ENCODE peak calls at places on chromosomes 16 and 17, in five cellular contexts. C is progenitor cell of endocrine pancreas; A is cardiac muscle cell; Z is mucosa of descending colon; R is activated CD8-positive, alpha-beta T cell treated with anti-CD3 and anti-CD28 coated beads for 36 hours. W is an unnamed sample.

GRCh38 chr17:7191571-7192270 is 12.6 kb upstream of the ASGR1 start:
- DNase-seq in C (no peak), A (peak), Z (peak), R (peak), W (peak)

GRCh38 chr16:19520861-19521331 is 1.0 kb downstream of the GDE1 start:
- DNase-seq in C (no peak), A (no peak), Z (peak), R (peak), W (peak)

GRCh38 chr16:26765087-26765486 is 301.6 kb upstream of the C16orf82 start:
- DNase-seq in C (no peak), A (no peak), Z (no peak), R (peak), W (no peak)

GRCh38 chr16:49161191-49161590 is 120.4 kb downstream of the CBLN1 start:
- DNase-seq in C (no peak), A (no peak), Z (no peak), R (no peak), W (no peak)

GRCh38 chr16:65315004-65315398 is 193.1 kb upstream of the CDH11 start:
- DNase-seq in C (no peak), A (no peak), Z (peak), R (no peak), W (no peak)

GRCh38 chr17:12320286-12320685 is 299.6 kb downstream of the MAP2K4 start:
- DNase-seq in C (no peak), A (no peak), Z (no peak), R (no peak), W (no peak)

GRCh38 chr16:66161942-66162341 is 204.5 kb upstream of the CDH5 start:
- DNase-seq in C (no peak), A (no peak), Z (no peak), R (no peak), W (no peak)

GRCh38 chr17:78589885-78590284 is 12.7 kb upstream of the DNAH17 start:
- DNase-seq in C (no peak), A (no peak), Z (no peak), R (no peak), W (no peak)

GRCh38 chr17:6648181-6648580 is 3.2 kb downstream of the MED31 start:
- DNase-seq in C (no peak), A (no peak), Z (no peak), R (no peak), W (no peak)

GRCh38 chr16:29805232-29806095 is 865 bp upstream of the MAZ start:
- DNase-seq in C (peak), A (peak), Z (peak), R (peak), W (peak)

GRCh38 chr17:39114744-39115534 is 36.5 kb downstream of the PLXDC1 start:
- DNase-seq in C (no peak), A (no peak), Z (no peak), R (no peak), W (no peak)

GRCh38 chr16:22220714-22221113 is 14.6 kb downstream of the EEF2K start:
- DNase-seq in C (no peak), A (no peak), Z (no peak), R (no peak), W (no peak)

GRCh38 chr16:48609453-48610023 is 442 bp downstream of the N4BP1 start:
- DNase-seq in C (no peak), A (peak), Z (peak), R (peak), W (peak)

GRCh38 chr17:49125449-49125848 is 7.1 kb upstream of the B4GALNT2 start:
- DNase-seq in C (no peak), A (no peak), Z (no peak), R (no peak), W (no peak)

GRCh38 chr16:87241135-87241771 is 75.9 kb downstream of the C16orf95 start:
- DNase-seq in C (no peak), A (no peak), Z (peak), R (no peak), W (no peak)

GRCh38 chr17:68863091-68863652 is 92.0 kb downstream of the ABCA8 start:
- DNase-seq in C (no peak), A (no peak), Z (no peak), R (no peak), W (no peak)

GRCh38 chr16:5060073-5060641 is 5.6 kb downstream of the C16orf89 start:
- DNase-seq in C (no peak), A (no peak), Z (no peak), R (no peak), W (no peak)

GRCh38 chr17:80482555-80483308 is 6.3 kb upstream of the NPTX1 start:
- DNase-seq in C (no peak), A (no peak), Z (no peak), R (no peak), W (no peak)

GRCh38 chr17:74212262-74212912 is 984 bp upstream of the TTYH2 start:
- DNase-seq in C (no peak), A (no peak), Z (no peak), R (peak), W (no peak)

GRCh38 chr16:3578610-3579551 is 1.7 kb upstream of the NLRC3 start:
- DNase-seq in C (no peak), A (no peak), Z (peak), R (peak), W (peak)

GRCh38 chr17:32558997-32559650 is 72.3 kb downstream of the CDK5R1 start:
- DNase-seq in C (no peak), A (no peak), Z (no peak), R (no peak), W (peak)

GRCh38 chr16:66616592-66616991 is 12.1 kb downstream of the CMTM3 start:
- DNase-seq in C (no peak), A (no peak), Z (no peak), R (no peak), W (no peak)

GRCh38 chr17:38671939-38672720 is 2.6 kb downstream of the EPOP start:
- DNase-seq in C (no peak), A (peak), Z (no peak), R (no peak), W (no peak)

GRCh38 chr17:48556534-48557401 is 11.9 kb upstream of the HOXB2 start:
- DNase-seq in C (no peak), A (no peak), Z (no peak), R (no peak), W (no peak)

GRCh38 chr16:46843898-46844642 is 13.1 kb upstream of the C16orf87 start:
- DNase-seq in C (no peak), A (no peak), Z (no peak), R (no peak), W (no peak)

GRCh38 chr17:10304758-10305300 is 68.0 kb downstream of the MYH13 start:
- DNase-seq in C (no peak), A (no peak), Z (no peak), R (no peak), W (no peak)

GRCh38 chr16:20611975-20612471 is 35.9 kb upstream of the ACSM2B start:
- DNase-seq in C (no peak), A (no peak), Z (peak), R (no peak), W (no peak)

GRCh38 chr17:21539146-21539545 is 153.2 kb upstream of the KCNJ18 start:
- DNase-seq in C (no peak), A (no peak), Z (no peak), R (no peak), W (no peak)

GRCh38 chr17:71790791-71791190 is 330.0 kb upstream of the SOX9 start:
- DNase-seq in C (no peak), A (no peak), Z (no peak), R (no peak), W (no peak)

GRCh38 chr16:88303890-88304819 is 78.6 kb upstream of the ZNF469 start:
- DNase-seq in C (no peak), A (peak), Z (no peak), R (no peak), W (no peak)

GRCh38 chr16:977096-977701 is 4.4 kb upstream of the SOX8 start:
- DNase-seq in C (no peak), A (no peak), Z (no peak), R (no peak), W (no peak)

GRCh38 chr16:29705030-29705429 is 26.1 kb downstream of the QPRT start:
- DNase-seq in C (no peak), A (no peak), Z (no peak), R (no peak), W (no peak)

GRCh38 chr16:81140930-81141780 is 45.0 kb upstream of the GCSH start:
- DNase-seq in C (no peak), A (no peak), Z (no peak), R (peak), W (no peak)
- TF ChIP-seq CTCF in C (peak), A (peak), Z (no peak), R (peak), W (no peak)

DNA sequence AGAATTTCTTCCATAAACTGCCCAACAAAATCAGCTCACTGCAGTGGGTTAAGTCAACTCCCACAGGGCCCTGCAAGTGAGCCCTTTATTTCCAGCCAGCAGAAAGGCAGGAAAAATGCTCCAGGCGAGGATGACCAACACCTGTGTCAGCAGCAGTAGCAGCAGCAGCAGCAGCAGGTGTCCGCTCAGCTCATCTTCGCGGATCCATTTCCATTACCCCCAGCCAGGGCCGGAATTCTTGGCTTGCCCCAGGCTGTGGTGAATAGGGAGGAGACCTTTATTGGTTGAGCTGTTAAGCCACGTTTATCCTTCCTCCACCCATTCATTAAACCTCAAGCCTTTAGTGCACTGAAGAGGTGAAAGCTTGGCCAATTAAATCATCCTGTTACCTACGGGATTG is 46.2 kb downstream of the MARCHF10 start:
- DNase-seq in C (no peak), A (no peak), Z (no peak), R (no peak), W (no peak)
- TF ChIP-seq CTCF in C (no peak), A (no peak), Z (no peak), R (no peak), W (no peak)

GRCh38 chr17:77476920-77477805 is 336.4 kb downstream of the SEC14L1 start:
- DNase-seq in C (no peak), A (peak), Z (peak), R (peak), W (no peak)
- TF ChIP-seq CTCF in C (no peak), A (no peak), Z (no peak), R (no peak), W (no peak)

GRCh38 chr16:23301251-23302044 is 654 bp upstream of the SCNN1B start:
- DNase-seq in C (no peak), A (no peak), Z (no peak), R (no peak), W (no peak)

GRCh38 chr16:23294260-23294659 is 7.8 kb upstream of the SCNN1B start:
- DNase-seq in C (no peak), A (no peak), Z (peak), R (no peak), W (no peak)

GRCh38 chr16:23298290-23298689 is 3.8 kb upstream of the SCNN1B start:
- DNase-seq in C (no peak), A (no peak), Z (no peak), R (no peak), W (no peak)

GRCh38 chr16:23293016-23293415 is 9.1 kb upstream of the SCNN1B start:
- DNase-seq in C (no peak), A (no peak), Z (no peak), R (no peak), W (no peak)

GRCh38 chr16:23296994-23297393 is 5.1 kb upstream of the SCNN1B start:
- DNase-seq in C (no peak), A (no peak), Z (peak), R (peak), W (peak)
- TF ChIP-seq CTCF in C (peak), A (no peak), Z (no peak), R (peak), W (no peak)

DNA sequence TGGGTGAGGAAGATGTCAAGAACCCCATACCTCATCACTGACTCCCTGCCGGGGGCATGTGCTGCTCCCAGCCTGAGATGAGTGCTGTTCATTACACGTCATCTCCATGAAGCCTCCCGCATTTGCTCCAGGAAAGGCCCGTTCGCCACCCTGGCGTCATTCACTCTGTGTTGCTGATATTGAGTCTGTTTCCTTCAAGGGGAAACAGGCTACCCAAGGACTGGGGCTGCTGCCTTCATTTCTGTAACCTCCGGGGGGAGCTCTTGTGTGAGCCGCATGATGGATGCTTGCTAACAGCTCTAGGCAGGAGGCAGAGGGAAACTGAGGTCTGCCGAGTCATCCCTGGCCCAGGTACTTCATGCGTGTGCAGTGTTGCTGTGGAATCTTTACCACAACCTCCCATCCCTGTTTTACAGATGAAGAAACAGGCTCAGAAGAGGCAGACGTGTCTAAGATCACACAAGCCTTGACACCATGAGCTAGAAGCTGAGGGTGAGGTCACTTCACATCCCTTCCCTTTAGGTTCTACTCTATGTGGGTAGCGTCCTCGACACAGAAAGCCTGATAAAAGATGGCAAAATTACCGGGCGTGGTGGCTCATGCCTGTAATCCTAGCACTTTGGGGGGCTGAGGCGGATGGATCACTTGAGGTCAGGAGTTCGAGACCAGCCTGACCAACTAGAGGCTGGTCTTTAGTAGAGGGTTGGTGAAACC is 3.5 kb upstream of the ARMC5 start:
- DNase-seq in C (no peak), A (peak), Z (no peak), R (peak), W (no peak)
- TF ChIP-seq CTCF in C (peak), A (peak), Z (peak), R (peak), W (peak)

GRCh38 chr17:16286947-16287562 is 66.2 kb downstream of the CENPV start:
- DNase-seq in C (no peak), A (no peak), Z (peak), R (peak), W (peak)
- TF ChIP-seq CTCF in C (no peak), A (peak), Z (no peak), R (no peak), W (peak)

DNA sequence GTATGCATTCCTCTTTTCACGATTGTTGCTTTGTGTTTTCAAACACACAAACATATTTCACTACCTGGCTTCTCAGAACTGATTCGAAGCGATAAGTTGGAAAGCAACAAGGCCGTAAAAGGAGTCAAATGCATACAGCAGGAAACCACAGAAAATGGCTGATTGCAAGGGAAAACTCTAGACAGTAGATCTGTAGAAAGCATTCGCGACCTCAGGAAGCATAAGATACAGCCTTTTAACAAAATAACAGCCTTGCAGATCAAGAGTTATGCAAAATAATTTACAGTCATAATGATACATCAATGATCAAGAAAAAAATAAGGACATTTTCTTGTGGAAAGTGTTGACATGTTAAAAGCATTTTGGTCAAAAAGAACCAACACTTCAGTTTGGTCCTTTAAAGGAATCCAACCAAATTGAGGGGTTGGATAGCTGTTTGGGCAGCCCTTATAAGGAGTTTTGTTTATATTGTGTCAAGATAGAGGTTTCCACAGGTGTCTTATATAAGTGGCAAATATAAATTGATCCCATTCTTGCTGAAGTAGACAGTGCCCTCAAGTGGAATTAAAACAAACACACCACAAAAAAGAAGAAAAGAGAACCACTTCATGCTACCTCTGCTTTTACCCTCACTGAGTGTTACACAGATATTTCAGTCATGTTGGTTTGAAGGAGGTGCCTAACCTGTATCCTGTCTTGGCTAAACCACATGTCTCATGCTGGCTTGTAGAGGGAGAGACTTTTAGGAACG is 5.5 kb downstream of the CYLD start:
- DNase-seq in C (no peak), A (no peak), Z (no peak), R (peak), W (no peak)
- TF ChIP-seq CTCF in C (peak), A (peak), Z (no peak), R (peak), W (peak)

GRCh38 chr17:4186244-4186920 is 43.4 kb downstream of the CYB5D2 start:
- DNase-seq in C (no peak), A (no peak), Z (no peak), R (no peak), W (no peak)

GRCh38 chr17:4185656-4186055 is 42.7 kb downstream of the CYB5D2 start:
- DNase-seq in C (no peak), A (no peak), Z (no peak), R (no peak), W (no peak)

GRCh38 chr17:4189280-4189679 is 46.3 kb downstream of the CYB5D2 start:
- DNase-seq in C (no peak), A (no peak), Z (no peak), R (no peak), W (no peak)

GRCh38 chr17:4188076-4188475 is 45.1 kb downstream of the CYB5D2 start:
- DNase-seq in C (no peak), A (no peak), Z (no peak), R (no peak), W (no peak)

GRCh38 chr17:4187076-4187475 is 44.1 kb downstream of the CYB5D2 start:
- DNase-seq in C (no peak), A (no peak), Z (no peak), R (no peak), W (no peak)
- TF ChIP-seq CTCF in C (no peak), A (no peak), Z (no peak), R (no peak), W (no peak)

GRCh38 chr17:18026408-18026776 is 12.6 kb downstream of the ATPAF2 start:
- DNase-seq in C (no peak), A (no peak), Z (no peak), R (peak), W (no peak)
- TF ChIP-seq CTCF in C (no peak), A (peak), Z (no peak), R (no peak), W (no peak)